ENCODE peak calls at places on chromosome 11, in eight cellular contexts. W is neural crest cell; Q is stimulated activated CD8-positive, alpha-beta memory T cell treated with anti-CD3 and anti-CD28 coated beads, Interleukin-12 subunit alpha, Interleukin-12 subunit beta, amount 100 ng/mL, for 4 hours; F is T-cell; L is HFFc6; H is HS-5; G is fibroblast of the conjunctiva; A is left colon. O is an unnamed sample.

GRCh38 chr11:133945087-133945974 is 11.4 kb downstream of the IGSF9B start:
- DNase-seq in F (peak; percentile 68), A (no peak), H (no peak), Q (peak; percentile 72), L (no peak), W (no peak), G (no peak), O (peak; percentile 26)

GRCh38 chr11:100961633-100962032 is 168.0 kb downstream of the PGR start:
- DNase-seq in Q (no peak), G (no peak), F (no peak), L (no peak), A (no peak), H (no peak), W (no peak), O (no peak)

GRCh38 chr11:63243533-63243932 is at the start of gene SLC22A25:
- DNase-seq in L (no peak), A (no peak), W (no peak), H (no peak), Q (no peak), F (no peak), G (no peak), O (peak; percentile 1)

GRCh38 chr11:20337526-20338154 is 25.9 kb upstream of the HTATIP2 start:
- DNase-seq in L (peak; percentile 20), F (no peak), Q (no peak), W (peak; percentile 34), A (no peak), H (no peak), G (no peak), O (peak; percentile 24)

GRCh38 chr11:113862430-113862829 is 12.9 kb downstream of the USP28 start:
- DNase-seq in W (no peak), H (peak; percentile 3), F (no peak), L (peak; percentile 12), A (no peak), Q (no peak), G (no peak), O (peak; percentile 13)

GRCh38 chr11:45373506-45373905 is 87.4 kb upstream of the SYT13 start:
- DNase-seq in Q (no peak), F (no peak), H (no peak), L (no peak), W (no peak), A (no peak), G (no peak), O (no peak)

GRCh38 chr11:32043737-32044515 is 46.9 kb upstream of the RCN1 start:
- DNase-seq in Q (no peak), W (no peak), L (no peak), H (no peak), F (no peak), G (no peak), A (no peak), O (no peak)

GRCh38 chr11:119120639-119121007 is 757 bp upstream of the HINFP start:
- DNase-seq in L (peak; percentile 38), H (no peak), W (no peak), A (no peak), Q (no peak), G (peak; percentile 29), F (no peak), O (peak; percentile 78)

GRCh38 chr11:69918231-69918937 is 99.2 kb upstream of the FGF3 start:
- DNase-seq in H (no peak), A (peak; percentile 5), F (no peak), L (no peak), Q (no peak), G (no peak), W (no peak), O (no peak)

GRCh38 chr11:116224154-116224888 is 548.5 kb downstream of the BUD13 start:
- DNase-seq in H (no peak), W (peak; percentile 63), L (no peak), Q (no peak), A (peak; percentile 62), G (peak; percentile 2), F (no peak), O (peak; percentile 23)

GRCh38 chr11:47923667-47924066 is 56.7 kb upstream of the PTPRJ start:
- DNase-seq in L (peak; percentile 46), H (no peak), Q (no peak), F (no peak), G (no peak), W (no peak), A (no peak), O (peak; percentile 66)

GRCh38 chr11:108565653-108566052 is 27.9 kb downstream of the EXPH5 start:
- DNase-seq in W (no peak), Q (no peak), G (no peak), F (no peak), A (no peak), L (no peak), H (no peak), O (no peak)

GRCh38 chr11:46290598-46291309 is 13.3 kb downstream of the CREB3L1 start:
- DNase-seq in A (peak; percentile 87), Q (no peak), F (no peak), W (no peak), H (peak; percentile 93), G (peak; percentile 99), L (peak; percentile 90), O (peak; percentile 98)

GRCh38 chr11:64566915-64567882 is 23.8 kb upstream of the SLC22A12 start:
- DNase-seq in W (peak; percentile 53), F (no peak), H (no peak), G (no peak), A (no peak), L (no peak), Q (no peak), O (no peak)

GRCh38 chr11:65053826-65054503 is 4.4 kb downstream of the NAALADL1 start:
- DNase-seq in H (no peak), Q (no peak), F (peak; percentile 20), A (no peak), W (no peak), L (no peak), G (no peak), O (no peak)

GRCh38 chr11:57648791-57649735 is 649 bp downstream of the YPEL4 start:
- DNase-seq in G (no peak), Q (no peak), H (no peak), A (no peak), F (no peak), W (peak; percentile 39), L (no peak), O (no peak)

GRCh38 chr11:62489204-62489603 is 57.4 kb downstream of the AHNAK start:
- DNase-seq in A (no peak), F (no peak), L (peak; percentile 43), G (no peak), W (no peak), Q (no peak), H (no peak), O (peak; percentile 53)